ENCODE peak calls at places on chromosomes 2 and 18, in five cellular contexts. U is ACHN; C is AG10803; J is osteocyte; V is activated CD4-positive, CD25-positive, alpha-beta regulatory T cell treated with anti-CD3 and anti-CD28 coated beads, Interleukin-2, amount 50 U/mL, for 72 hours. S is an unnamed sample.

GRCh38 chr2:105179469-105180372 is 61.8 kb upstream of the GPR45 start:
- DNase-seq in U (peak; percentile 85), C (peak; percentile 59), J (no peak), V (no peak), S (no peak)

GRCh38 chr2:33441235-33441810 is 35.1 kb upstream of the RASGRP3 start:
- DNase-seq in U (peak; percentile 58), C (peak; percentile 74), J (no peak), V (no peak), S (no peak)

GRCh38 chr2:128406629-128407252 is 88.1 kb upstream of the HS6ST1 start:
- DNase-seq in U (no peak), C (no peak), J (no peak), V (no peak), S (no peak)

GRCh38 chr2:160406591-160407392 is 86.8 kb downstream of the RBMS1 start:
- DNase-seq in U (peak; percentile 73), C (peak; percentile 81), J (no peak), V (peak; percentile 70), S (no peak)

GRCh38 chr18:47795448-47795843 is 135.0 kb downstream of the SMAD2 start:
- DNase-seq in U (no peak), C (no peak), J (peak; percentile 57), V (no peak), S (no peak)

GRCh38 chr18:24322594-24323136 is 75.0 kb downstream of the OSBPL1A start:
- DNase-seq in U (no peak), C (peak; percentile 69), J (no peak), V (no peak), S (no peak)

GRCh38 chr2:201913197-201913596 is 106.9 kb downstream of the CDK15 start:
- DNase-seq in U (no peak), C (no peak), J (no peak), V (no peak), S (no peak)

GRCh38 chr2:32564417-32565035 is 63.3 kb upstream of the TTC27 start:
- DNase-seq in U (no peak), C (no peak), J (no peak), V (no peak), S (no peak)

GRCh38 chr2:230441188-230441897 is 25.3 kb downstream of the SP100 start:
- DNase-seq in U (no peak), C (peak; percentile 83), J (no peak), V (no peak), S (no peak)

GRCh38 chr2:20291106-20291564 is 59.5 kb downstream of the PUM2 start:
- DNase-seq in U (peak; percentile 91), C (peak; percentile 83), J (no peak), V (no peak), S (no peak)

GRCh38 chr2:61125123-61125710 is 36.8 kb upstream of the C2orf74 start:
- DNase-seq in U (no peak), C (no peak), J (no peak), V (no peak), S (no peak)

GRCh38 chr2:110748489-110748867 is 16.1 kb downstream of the ACOXL start:
- DNase-seq in U (no peak), C (no peak), J (no peak), V (peak; percentile 57), S (peak; percentile 81)

GRCh38 chr2:126244937-126245336 is 411.0 kb upstream of the GYPC start:
- DNase-seq in U (peak; percentile 66), C (no peak), J (no peak), V (no peak), S (peak; percentile 71)

GRCh38 chr2:54630841-54631497 is 92.5 kb upstream of the EML6 start:
- DNase-seq in U (no peak), C (no peak), J (no peak), V (no peak), S (no peak)

GRCh38 chr18:42030586-42031182 is 75.7 kb downstream of the PIK3C3 start:
- DNase-seq in U (peak; percentile 47), C (peak; percentile 24), J (no peak), V (no peak), S (no peak)

GRCh38 chr2:43075054-43075593 is 151.3 kb downstream of the ZFP36L2 start:
- DNase-seq in U (peak; percentile 93), C (peak; percentile 98), J (no peak), V (no peak), S (no peak)

GRCh38 chr18:5467666-5468065 is 76.1 kb downstream of the EPB41L3 start:
- DNase-seq in U (no peak), C (no peak), J (no peak), V (no peak), S (no peak)

GRCh38 chr2:46535360-46535759 is 56.0 kb downstream of the TMEM247 start:
- DNase-seq in U (no peak), C (no peak), J (no peak), V (no peak), S (no peak)

GRCh38 chr2:10575566-10576300 is 114.0 kb downstream of the NOL10 start:
- DNase-seq in U (peak; percentile 35), C (peak; percentile 60), J (no peak), V (no peak), S (no peak)

GRCh38 chr2:176082885-176083731 is 654 bp downstream of the EVX2 start:
- DNase-seq in U (no peak), C (no peak), J (no peak), V (no peak), S (no peak)

GRCh38 chr2:172969609-172970008 is 106.0 kb upstream of the MAP3K20 start:
- DNase-seq in U (no peak), C (no peak), J (no peak), V (no peak), S (no peak)

GRCh38 chr2:228615501-228615900 is 434.0 kb upstream of the SPHKAP start:
- DNase-seq in U (no peak), C (no peak), J (no peak), V (no peak), S (no peak)

GRCh38 chr18:63138469-63139340 is 180.9 kb downstream of the BCL2 start:
- DNase-seq in U (no peak), C (peak; percentile 35), J (no peak), V (peak; percentile 43), S (no peak)

GRCh38 chr2:138415891-138416494 is 85.6 kb upstream of the SPOPL start:
- DNase-seq in U (no peak), C (no peak), J (no peak), V (no peak), S (no peak)

S was measured in activated CD8-positive, alpha-beta memory T cell treated with anti-CD3 and anti-CD28 coated beads, Interleukin-2, amount 50 U/mL, for 48 hours.